ENCODE peak calls at places on chromosome X, in four cellular contexts. One of them, this sample, is unnamed.

GRCh38 chrX:19682712-19683331 is 167.5 kb upstream of the MAP3K15 start:
- DNase-seq in endothelial cell: peak; percentile 29
- DNase-seq in fibroblast of mammary gland: peak; percentile 93
- DNase-seq in fibroblast of lung: peak; percentile 95
- DNase-seq in this sample: peak; percentile 94

GRCh38 chrX:118983513-118983912 is 9.1 kb downstream of the LONRF3 start:
- DNase-seq in endothelial cell: no peak
- DNase-seq in fibroblast of mammary gland: no peak
- DNase-seq in fibroblast of lung: no peak
- DNase-seq in this sample: no peak

GRCh38 chrX:2159393-2159792 is 341.4 kb downstream of the DHRSX start:
- DNase-seq in endothelial cell: no peak
- DNase-seq in fibroblast of mammary gland: no peak
- DNase-seq in fibroblast of lung: no peak
- DNase-seq in this sample: no peak

GRCh38 chrX:150897371-150898319 is 823 bp downstream of the CD99L2 start:
- DNase-seq in endothelial cell: peak; percentile 17
- DNase-seq in fibroblast of mammary gland: peak; percentile 27
- DNase-seq in fibroblast of lung: peak; percentile 31
- DNase-seq in this sample: peak; percentile 43

GRCh38 chrX:44432641-44433040 is 89.2 kb upstream of the EFHC2 start:
- DNase-seq in endothelial cell: peak; percentile 4
- DNase-seq in fibroblast of mammary gland: peak; percentile 11
- DNase-seq in fibroblast of lung: peak; percentile 43
- DNase-seq in this sample: peak; percentile 20

GRCh38 chrX:150362599-150363481 is at the start of gene MAMLD1:
- DNase-seq in endothelial cell: peak; percentile 18
- DNase-seq in fibroblast of mammary gland: peak; percentile 74
- DNase-seq in fibroblast of lung: peak; percentile 83
- DNase-seq in this sample: peak; percentile 87

GRCh38 chrX:123464709-123465108 is 268.1 kb downstream of the THOC2 start:
- DNase-seq in endothelial cell: no peak
- DNase-seq in fibroblast of mammary gland: no peak
- DNase-seq in fibroblast of lung: no peak
- DNase-seq in this sample: no peak

GRCh38 chrX:105696870-105697269 is 125.5 kb upstream of the NRK start:
- DNase-seq in endothelial cell: no peak
- DNase-seq in fibroblast of mammary gland: no peak
- DNase-seq in fibroblast of lung: no peak
- DNase-seq in this sample: no peak

GRCh38 chrX:133649659-133650058 is 234.4 kb upstream of the GPC4 start:
- DNase-seq in endothelial cell: no peak
- DNase-seq in fibroblast of mammary gland: no peak
- DNase-seq in fibroblast of lung: no peak
- DNase-seq in this sample: no peak

GRCh38 chrX:11429543-11430085 is 136.4 kb downstream of the AMELX start:
- DNase-seq in endothelial cell: no peak
- DNase-seq in fibroblast of mammary gland: no peak
- DNase-seq in fibroblast of lung: no peak
- DNase-seq in this sample: no peak

GRCh38 chrX:39162322-39162721 is 361.1 kb downstream of the MID1IP1 start:
- DNase-seq in endothelial cell: peak; percentile 25
- DNase-seq in fibroblast of mammary gland: no peak
- DNase-seq in fibroblast of lung: no peak
- DNase-seq in this sample: no peak

GRCh38 chrX:2710041-2710471 is 19.0 kb downstream of the CD99 start:
- DNase-seq in endothelial cell: no peak
- DNase-seq in fibroblast of mammary gland: peak; percentile 93
- DNase-seq in fibroblast of lung: peak; percentile 74
- DNase-seq in this sample: peak; percentile 95

GRCh38 chrX:8657883-8658282 is 74.1 kb downstream of the ANOS1 start:
- DNase-seq in endothelial cell: no peak
- DNase-seq in fibroblast of mammary gland: no peak
- DNase-seq in fibroblast of lung: no peak
- DNase-seq in this sample: no peak

GRCh38 chrX:23333842-23334535 is 660 bp upstream of the PTCHD1 start:
- DNase-seq in endothelial cell: peak; percentile 14
- DNase-seq in fibroblast of mammary gland: no peak
- DNase-seq in fibroblast of lung: no peak
- DNase-seq in this sample: no peak

GRCh38 chrX:69014200-69014599 is 151.1 kb downstream of the PJA1 start:
- DNase-seq in endothelial cell: no peak
- DNase-seq in fibroblast of mammary gland: peak; percentile 81
- DNase-seq in fibroblast of lung: peak; percentile 75
- DNase-seq in this sample: peak; percentile 54

GRCh38 chrX:71103110-71103983 is 3.2 kb downstream of the CXorf65 start:
- DNase-seq in endothelial cell: peak; percentile 22
- DNase-seq in fibroblast of mammary gland: no peak
- DNase-seq in fibroblast of lung: no peak
- DNase-seq in this sample: peak; percentile 14

GRCh38 chrX:30065226-30065625 is 150.1 kb upstream of the MAGEB2 start:
- DNase-seq in endothelial cell: no peak
- DNase-seq in fibroblast of mammary gland: no peak
- DNase-seq in fibroblast of lung: no peak
- DNase-seq in this sample: peak; percentile 6

GRCh38 chrX:16278927-16279326 is 111.6 kb downstream of the MAGEB17 start:
- DNase-seq in endothelial cell: no peak
- DNase-seq in fibroblast of mammary gland: no peak
- DNase-seq in fibroblast of lung: no peak
- DNase-seq in this sample: no peak

GRCh38 chrX:148049441-148049840 is 68.3 kb downstream of the FMR1NB start:
- DNase-seq in endothelial cell: peak; percentile 3
- DNase-seq in fibroblast of mammary gland: peak; percentile 45
- DNase-seq in fibroblast of lung: peak; percentile 45
- DNase-seq in this sample: peak; percentile 40

GRCh38 chrX:3231766-3232165 is 114.7 kb downstream of the MXRA5 start:
- DNase-seq in endothelial cell: no peak
- DNase-seq in fibroblast of mammary gland: no peak
- DNase-seq in fibroblast of lung: no peak
- DNase-seq in this sample: peak; percentile 39

GRCh38 chrX:73828080-73828720 is 265.2 kb downstream of the CHIC1 start:
- DNase-seq in endothelial cell: no peak
- DNase-seq in fibroblast of mammary gland: no peak
- DNase-seq in fibroblast of lung: no peak
- DNase-seq in this sample: no peak

GRCh38 chrX:68684291-68684918 is 36.9 kb downstream of the STARD8 start:
- DNase-seq in endothelial cell: peak; percentile 52
- DNase-seq in fibroblast of mammary gland: no peak
- DNase-seq in fibroblast of lung: no peak
- DNase-seq in this sample: no peak

GRCh38 chrX:100696699-100697351 is 35.1 kb downstream of the SYTL4 start:
- DNase-seq in endothelial cell: no peak
- DNase-seq in fibroblast of mammary gland: no peak
- DNase-seq in fibroblast of lung: no peak
- DNase-seq in this sample: no peak

GRCh38 chrX:136496359-136496767 is 1.0 kb upstream of the HTATSF1 start:
- DNase-seq in endothelial cell: no peak
- DNase-seq in fibroblast of mammary gland: no peak
- DNase-seq in fibroblast of lung: no peak
- DNase-seq in this sample: no peak

GRCh38 chrX:40173662-40174593 is 76.2 kb upstream of the BCOR start:
- DNase-seq in endothelial cell: peak; percentile 22
- DNase-seq in fibroblast of mammary gland: no peak
- DNase-seq in fibroblast of lung: no peak
- DNase-seq in this sample: peak; percentile 62

GRCh38 chrX:108307408-108308085 is 130.7 kb downstream of the COL4A6 start:
- DNase-seq in endothelial cell: no peak
- DNase-seq in fibroblast of mammary gland: no peak
- DNase-seq in fibroblast of lung: no peak
- DNase-seq in this sample: no peak

GRCh38 chrX:45070116-45071007 is 130.3 kb downstream of the DIPK2B start:
- DNase-seq in endothelial cell: no peak
- DNase-seq in fibroblast of mammary gland: peak; percentile 75
- DNase-seq in fibroblast of lung: peak; percentile 69
- DNase-seq in this sample: peak; percentile 52

GRCh38 chrX:9821581-9821980 is 35.4 kb downstream of the SHROOM2 start:
- DNase-seq in endothelial cell: no peak
- DNase-seq in fibroblast of mammary gland: no peak
- DNase-seq in fibroblast of lung: no peak
- DNase-seq in this sample: no peak

GRCh38 chrX:97096385-97096784 is 212.7 kb downstream of the RPA4 start:
- DNase-seq in endothelial cell: no peak
- DNase-seq in fibroblast of mammary gland: no peak
- DNase-seq in fibroblast of lung: no peak
- DNase-seq in this sample: no peak

GRCh38 chrX:122092978-122093377 is 1045.6 kb downstream of the GLUD2 start:
- DNase-seq in endothelial cell: no peak
- DNase-seq in fibroblast of mammary gland: no peak
- DNase-seq in fibroblast of lung: no peak
- DNase-seq in this sample: no peak

GRCh38 chrX:48835524-48836329 is at the start of gene PCSK1N:
- DNase-seq in endothelial cell: no peak
- DNase-seq in fibroblast of mammary gland: no peak
- DNase-seq in fibroblast of lung: no peak
- DNase-seq in this sample: no peak

GRCh38 chrX:118022803-118023202 is 93.8 kb downstream of the KLHL13 start:
- DNase-seq in endothelial cell: no peak
- DNase-seq in fibroblast of mammary gland: no peak
- DNase-seq in fibroblast of lung: no peak
- DNase-seq in this sample: no peak

GRCh38 chrX:14927391-14927790 is 54.2 kb downstream of the MOSPD2 start:
- DNase-seq in endothelial cell: no peak
- DNase-seq in fibroblast of mammary gland: no peak
- DNase-seq in fibroblast of lung: peak; percentile 36
- DNase-seq in this sample: peak; percentile 18

GRCh38 chrX:53080628-53081580 is 1.3 kb upstream of the TSPYL2 start:
- DNase-seq in endothelial cell: no peak
- DNase-seq in fibroblast of mammary gland: peak; percentile 34
- DNase-seq in fibroblast of lung: peak; percentile 29
- DNase-seq in this sample: peak; percentile 55

GRCh38 chrX:119667111-119667928 is 25.6 kb downstream of the SEPTIN6 start:
- DNase-seq in endothelial cell: no peak
- DNase-seq in fibroblast of mammary gland: peak; percentile 68
- DNase-seq in fibroblast of lung: no peak
- DNase-seq in this sample: no peak

GRCh38 chrX:47628980-47629379 is 750 bp downstream of the CFP start:
- DNase-seq in endothelial cell: no peak
- DNase-seq in fibroblast of mammary gland: no peak
- DNase-seq in fibroblast of lung: no peak
- DNase-seq in this sample: no peak

GRCh38 chrX:100512471-100512870 is 72.3 kb upstream of the TNMD start:
- DNase-seq in endothelial cell: no peak
- DNase-seq in fibroblast of mammary gland: peak; percentile 24
- DNase-seq in fibroblast of lung: peak; percentile 14
- DNase-seq in this sample: peak; percentile 18

GRCh38 chrX:27555514-27555913 is 34.6 kb upstream of the DCAF8L2 start:
- DNase-seq in endothelial cell: no peak
- DNase-seq in fibroblast of mammary gland: peak; percentile 1
- DNase-seq in fibroblast of lung: peak; percentile 41
- DNase-seq in this sample: peak; percentile 1